ENCODE peak calls at places on chromosomes 2 and 18, in seven cellular contexts. E is A549, H is nephron progenitor cell, N is HTR-8/SVneo, G is small intestine, V is progenitor cell of endocrine pancreas, U is T-cell. D is an unnamed sample.

GRCh38 chr2:191295088-191295487 is 49.9 kb downstream of the MYO1B start:
- DNase-seq in U (no peak), G (no peak), E (no peak), V (no peak), N (no peak), H (no peak), D (no peak)

GRCh38 chr2:240401781-240402551 is 33.5 kb upstream of the GPC1 start:
- DNase-seq in H (no peak), G (no peak), E (no peak), N (no peak), V (no peak), U (no peak), D (no peak)

GRCh38 chr18:49130261-49130660 is 179.5 kb upstream of the SMAD7 start:
- DNase-seq in U (no peak), V (no peak), N (no peak), E (no peak), G (no peak), H (no peak), D (no peak)

GRCh38 chr2:178225011-178225817 is 30.9 kb downstream of the OSBPL6 start:
- DNase-seq in E (no peak), N (no peak), U (no peak), H (no peak), V (no peak), G (no peak), D (no peak)

GRCh38 chr2:177397501-177398289 is 5.1 kb downstream of the AGPS start:
- DNase-seq in V (no peak), U (no peak), G (no peak), E (peak; percentile 70), H (no peak), N (peak; percentile 10), D (no peak)

GRCh38 chr2:68251187-68251854 is 1.0 kb downstream of the PPP3R1 start:
- DNase-seq in H (peak; percentile 60), U (peak; percentile 76), E (peak; percentile 86), G (peak; percentile 96), N (peak; percentile 67), V (peak; percentile 43), D (peak; percentile 71)

GRCh38 chr2:99397251-99397920 is 60.2 kb downstream of the EIF5B start:
- DNase-seq in E (no peak), H (no peak), G (no peak), V (no peak), U (no peak), N (no peak), D (no peak)

GRCh38 chr2:217959723-217960122 is 43.1 kb downstream of the TNS1 start:
- DNase-seq in G (no peak), V (no peak), H (no peak), E (no peak), U (no peak), N (no peak), D (no peak)

GRCh38 chr2:140600116-140600515 is 1530.7 kb downstream of the LRP1B start:
- DNase-seq in U (no peak), N (peak; percentile 2), G (no peak), E (peak; percentile 10), H (no peak), V (no peak), D (no peak)

GRCh38 chr2:45439788-45440773 is 171.0 kb downstream of the SRBD1 start:
- DNase-seq in V (no peak), H (no peak), G (no peak), N (no peak), U (no peak), E (peak; percentile 29), D (no peak)

GRCh38 chr2:152648336-152648735 is 68.9 kb downstream of the PRPF40A start:
- DNase-seq in H (no peak), N (no peak), V (no peak), E (peak; percentile 17), U (no peak), G (peak; percentile 72), D (no peak)

GRCh38 chr2:216829533-216829932 is 30.3 kb downstream of the TNP1 start:
- DNase-seq in G (peak; percentile 37), V (no peak), U (no peak), E (no peak), H (no peak), N (peak; percentile 9), D (no peak)

GRCh38 chr2:196821195-196821594 is 12.0 kb upstream of the C2orf66 start:
- DNase-seq in V (no peak), E (no peak), G (no peak), H (no peak), N (no peak), U (no peak), D (no peak)

D was measured in T follicular helper cell.